ENCODE peak calls at places on chromosome 7, in six cellular contexts. L is pancreas; B is fibroblast of pulmonary artery; G is mammary epithelial cell; W is CD8-positive, alpha-beta T cell; U is RWPE2. J is an unnamed sample.

GRCh38 chr7:141239661-141240060 is 165.8 kb downstream of the TMEM178B start:
- DNase-seq in B (no peak), G (no peak), W (no peak), U (no peak), L (no peak), J (no peak)

GRCh38 chr7:1603346-1604211 is 33.7 kb upstream of the PSMG3 start:
- DNase-seq in U (no peak), W (no peak), B (no peak), G (no peak), L (no peak), J (no peak)

GRCh38 chr7:90709501-90710465 is 113.7 kb downstream of the CDK14 start:
- DNase-seq in W (no peak), G (peak), U (no peak), L (no peak), B (peak), J (no peak)

GRCh38 chr7:85693326-85693725 is 506.5 kb upstream of the SEMA3D start:
- DNase-seq in U (no peak), W (no peak), G (no peak), L (no peak), B (no peak), J (no peak)

GRCh38 chr7:32761451-32762320 is 129.9 kb downstream of the KBTBD2 start:
- DNase-seq in B (no peak), U (no peak), W (no peak), G (no peak), L (no peak), J (no peak)

GRCh38 chr7:17090751-17091150 is 207.7 kb upstream of the AHR start:
- DNase-seq in U (no peak), G (peak), W (no peak), L (no peak), B (peak), J (no peak)

GRCh38 chr7:27345164-27345887 is 102.7 kb downstream of the EVX1 start:
- DNase-seq in G (no peak), U (no peak), L (no peak), W (no peak), B (no peak), J (no peak)

GRCh38 chr7:49001610-49002033 is 77.3 kb downstream of the CDC14C start:
- DNase-seq in G (peak), B (peak), W (no peak), L (peak), U (no peak), J (no peak)

GRCh38 chr7:842436-843031 is 10.3 kb downstream of the SUN1 start:
- DNase-seq in L (no peak), B (no peak), W (no peak), U (peak), G (no peak), J (no peak)

DNA sequence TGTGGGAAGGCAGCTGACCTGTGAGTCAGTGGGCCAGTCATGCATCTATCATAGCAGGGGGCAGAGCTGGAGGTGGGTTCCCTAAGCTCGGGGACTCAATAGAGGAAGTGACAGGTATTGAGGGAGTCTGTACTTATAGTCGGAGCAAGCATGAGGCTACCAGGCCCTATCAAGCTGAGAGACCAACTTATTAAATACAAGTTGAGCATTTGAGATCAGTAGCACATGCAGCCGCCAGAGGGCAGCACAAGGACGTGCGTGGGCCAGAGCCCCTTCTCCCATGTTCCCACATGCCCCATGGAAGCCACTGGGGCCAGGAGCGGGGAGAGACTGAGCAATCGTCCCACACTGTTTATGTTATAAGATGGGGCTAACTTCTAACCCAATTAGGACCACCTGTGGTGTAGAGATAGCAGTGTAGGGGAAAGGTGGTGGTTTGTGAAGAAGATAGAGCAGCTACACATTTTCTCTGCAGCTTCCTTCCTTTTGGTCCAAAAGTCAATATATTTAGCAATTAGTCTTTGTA is 13.0 kb upstream of the STK31 start:
- DNase-seq in G (peak), L (peak), B (peak), U (no peak), W (peak), J (no peak)
- TF ChIP-seq CTCF in G (peak), L (peak), B (peak), U (peak), W (peak), J (peak)

DNA sequence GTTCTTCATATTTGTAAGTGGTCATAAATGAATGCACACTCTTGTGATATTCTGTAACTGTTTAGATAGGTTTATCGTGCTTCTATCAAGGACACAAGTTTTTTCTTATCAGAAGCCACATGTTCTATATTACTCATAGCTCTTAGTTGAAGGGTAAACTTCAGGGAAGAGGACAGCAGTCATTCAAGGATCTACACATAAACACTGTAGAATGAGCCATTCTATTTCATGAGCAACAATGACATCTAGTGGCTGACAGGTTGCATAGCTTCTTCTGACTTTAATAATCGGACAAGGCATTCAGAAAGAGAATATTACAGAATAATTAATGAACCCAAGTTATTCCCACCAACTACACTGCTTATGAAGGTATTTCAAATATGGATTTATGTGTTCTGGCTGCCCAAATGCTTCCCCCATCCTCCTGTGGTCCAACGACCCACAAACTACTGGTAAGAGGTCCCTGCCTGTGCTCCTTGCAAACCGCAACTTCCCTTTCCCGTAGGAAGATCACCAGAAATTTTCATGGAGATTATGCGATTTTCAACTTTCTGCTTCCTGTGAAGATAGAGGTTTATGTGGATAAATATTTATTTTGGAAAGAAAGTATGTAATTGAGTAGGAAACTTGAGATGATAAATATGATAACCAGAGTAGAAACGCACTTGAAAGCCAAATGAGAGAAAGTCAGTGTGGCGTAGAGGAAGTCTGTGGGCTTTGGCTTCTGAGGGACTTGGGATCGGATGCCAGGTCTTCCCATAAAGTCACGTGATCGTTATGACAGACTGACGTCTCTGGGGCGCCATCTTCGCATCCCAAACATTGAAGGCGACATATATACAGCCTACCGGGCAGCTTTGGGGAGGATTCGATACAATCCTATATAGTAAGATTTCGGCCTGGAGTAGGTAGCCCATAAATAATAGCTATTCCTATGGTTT is 16.7 kb upstream of the ABCB5 start:
- DNase-seq in L (no peak), G (peak), W (no peak), U (no peak), B (peak), J (peak)
- H3K4me3 ChIP-seq in L (no peak), G (no peak), W (no peak), U (no peak), B (no peak), J (no peak)

GRCh38 chr7:142556745-142557144 is 192.5 kb upstream of the PRSS1 start:
- DNase-seq in B (peak), W (no peak), U (peak), L (peak), G (peak), J (peak)
- TF ChIP-seq CTCF in B (peak), W (no peak), U (peak), L (no peak), G (peak), J (peak)

DNA sequence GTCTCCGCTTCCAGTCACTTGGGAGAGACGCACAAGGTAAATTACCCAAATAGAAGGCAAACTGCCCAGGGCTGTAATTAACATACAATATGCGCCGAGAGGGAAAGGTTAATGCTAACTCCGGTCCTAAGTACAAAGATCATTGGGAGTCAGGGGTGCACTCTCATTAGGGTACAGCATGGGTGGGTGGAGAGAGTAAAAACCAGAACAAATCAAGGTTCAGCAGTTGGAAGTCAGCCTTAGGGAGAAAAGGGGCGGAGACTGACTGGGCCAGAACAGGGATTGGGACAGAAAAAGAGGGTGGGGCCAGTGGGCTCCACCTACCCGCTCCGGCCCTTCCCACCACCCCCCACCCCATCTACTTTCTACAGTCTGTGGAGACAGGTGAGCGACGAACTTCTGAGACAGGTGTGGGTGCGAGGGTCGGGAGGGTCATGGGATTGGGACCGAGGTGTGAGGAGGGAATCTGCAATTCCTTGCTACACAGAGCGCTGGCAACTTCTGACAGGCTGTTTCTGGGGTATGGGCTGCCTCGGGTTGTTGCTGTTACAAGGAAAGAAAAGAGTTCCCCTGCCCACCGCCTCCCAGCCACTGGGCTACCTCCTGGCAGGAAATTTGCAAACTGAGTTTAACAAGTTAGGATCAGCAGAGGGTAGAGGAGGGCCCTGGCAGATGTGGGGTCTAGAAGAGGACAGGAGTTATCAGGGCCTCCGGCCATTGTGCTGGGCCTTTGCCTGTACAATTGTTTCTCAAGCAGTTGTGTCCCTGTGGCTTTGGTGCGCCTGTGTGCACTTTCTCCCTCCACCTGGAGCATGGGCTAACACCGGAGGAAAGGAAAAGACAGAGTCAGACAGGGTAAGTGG is at the start of gene TMEM139:
- DNase-seq in G (no peak), W (no peak), B (no peak), L (peak), U (no peak), J (no peak)
- H3K4me3 ChIP-seq in G (peak), W (no peak), B (no peak), L (peak), U (peak), J (peak)

GRCh38 chr7:47473499-47474210 is 108.3 kb downstream of the TNS3 start:
- DNase-seq in L (no peak), U (no peak), B (no peak), W (no peak), G (no peak), J (no peak)
- TF ChIP-seq CTCF in L (no peak), U (no peak), B (no peak), W (no peak), G (no peak), J (no peak)

DNA sequence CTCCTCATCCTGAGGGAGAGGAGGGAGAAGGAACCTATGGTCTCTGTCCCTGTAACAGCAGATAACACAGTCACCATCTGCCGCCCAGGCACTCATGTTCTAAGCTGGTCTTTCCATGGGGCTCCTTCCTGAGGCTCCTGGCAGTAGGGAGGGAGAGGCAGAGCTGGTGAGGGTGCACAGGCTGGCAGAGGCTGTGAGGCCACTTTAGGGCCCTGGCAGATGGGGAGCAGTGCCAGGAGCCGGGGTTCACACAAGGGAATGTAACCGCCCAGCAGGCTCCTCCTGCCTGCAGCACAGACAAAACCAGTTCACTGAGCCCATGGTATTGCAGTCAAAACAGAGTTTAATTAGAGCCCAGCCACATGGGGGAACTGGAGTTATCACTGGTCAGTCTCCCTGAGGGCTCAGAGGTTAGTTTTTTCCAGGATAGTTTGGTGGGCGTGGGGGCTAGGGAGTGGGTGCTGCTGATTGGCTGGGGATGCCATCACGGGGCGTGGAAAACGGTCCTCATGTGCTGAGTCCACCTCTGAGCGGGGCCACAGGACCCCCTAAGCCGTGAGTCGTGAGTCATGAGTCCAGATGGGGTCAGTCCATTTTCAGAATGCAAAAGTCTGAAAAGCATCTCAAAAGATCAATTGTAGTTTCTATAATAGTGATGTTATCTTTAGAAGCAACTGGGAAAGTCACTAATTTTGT is 499.3 kb upstream of the FOXK1 start:
- DNase-seq in U (no peak), G (no peak), B (no peak), W (no peak), L (no peak), J (no peak)
- H3K4me3 ChIP-seq in U (no peak), G (no peak), B (no peak), W (no peak), L (no peak), J (no peak)